ENCODE peak calls at places on chromosome 18, in nine cellular contexts. T is body of pancreas, C is stomach, R is adrenal gland, M is GM12892, S is ovary, A is spleen, V is heart left ventricle, D is H54. L is an unnamed sample.

GRCh38 chr18:78293516-78293915 is 686.1 kb upstream of the SALL3 start:
- DNase-seq in T (no peak), C (no peak), R (no peak), M (no peak), S (no peak), A (no peak), V (no peak), D (no peak), L (no peak)

GRCh38 chr18:34643982-34644381 is 66.1 kb upstream of the DTNA start:
- DNase-seq in T (no peak), C (no peak), R (no peak), M (no peak), S (no peak), A (no peak), V (no peak), D (no peak), L (no peak)

GRCh38 chr18:44458777-44459176 is 221.9 kb upstream of the SETBP1 start:
- DNase-seq in T (no peak), C (no peak), R (no peak), M (no peak), S (no peak), A (no peak), V (no peak), D (no peak), L (no peak)

GRCh38 chr18:43780782-43781340 is 503.6 kb upstream of the SYT4 start:
- DNase-seq in T (no peak), C (no peak), R (no peak), M (no peak), S (no peak), A (no peak), V (no peak), D (no peak), L (no peak)

GRCh38 chr18:11512096-11513030 is 97.0 kb upstream of the SLC35G4 start:
- DNase-seq in T (no peak), C (no peak), R (peak; percentile 25), M (no peak), S (no peak), A (no peak), V (no peak), D (no peak), L (no peak)

GRCh38 chr18:48762022-48762421 is 188.7 kb downstream of the SMAD7 start:
- DNase-seq in T (no peak), C (no peak), R (no peak), M (no peak), S (no peak), A (no peak), V (no peak), D (no peak), L (no peak)

GRCh38 chr18:44599409-44599808 is 81.3 kb upstream of the SETBP1 start:
- DNase-seq in T (peak; percentile 15), C (no peak), R (no peak), M (no peak), S (peak; percentile 19), A (no peak), V (peak; percentile 24), D (no peak), L (no peak)

GRCh38 chr18:924987-925386 is 20.3 kb downstream of the ADCYAP1 start:
- DNase-seq in T (no peak), C (no peak), R (no peak), M (no peak), S (no peak), A (no peak), V (no peak), D (no peak), L (no peak)

DNA sequence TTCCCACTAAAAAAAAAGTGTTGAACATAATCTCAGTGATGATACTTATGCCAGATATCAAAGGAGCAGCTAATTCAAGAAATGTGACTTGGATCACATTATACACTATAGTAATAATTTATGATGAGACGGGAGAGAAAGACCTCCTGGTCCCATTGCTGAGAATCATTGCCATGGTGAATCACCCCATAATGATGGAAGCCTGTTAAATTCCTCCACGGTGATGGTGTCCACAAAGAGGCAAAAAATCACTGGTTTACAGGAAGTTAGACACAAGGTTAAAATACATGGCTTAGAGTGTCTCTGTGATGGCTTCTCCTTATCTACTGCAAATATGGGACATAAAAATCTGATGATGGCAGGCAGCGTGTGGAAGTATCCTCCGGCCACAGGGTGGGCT is 210.1 kb downstream of the CDH2 start:
- DNase-seq in T (no peak), C (no peak), R (no peak), M (no peak), S (no peak), A (no peak), V (no peak), D (no peak), L (no peak)
- TF ChIP-seq POLR2A in T (no peak), C (no peak), R (no peak), M (no peak), S (no peak), A (no peak), V (no peak), D (no peak), L (no peak)

GRCh38 chr18:50331691-50332090 is 43.2 kb upstream of the SKA1 start:
- DNase-seq in T (no peak), C (no peak), R (no peak), M (no peak), S (no peak), A (no peak), V (no peak), D (no peak), L (no peak)
- TF ChIP-seq POLR2A in T (no peak), C (no peak), R (no peak), M (no peak), S (no peak), A (no peak), V (no peak), D (no peak), L (no peak)

DNA sequence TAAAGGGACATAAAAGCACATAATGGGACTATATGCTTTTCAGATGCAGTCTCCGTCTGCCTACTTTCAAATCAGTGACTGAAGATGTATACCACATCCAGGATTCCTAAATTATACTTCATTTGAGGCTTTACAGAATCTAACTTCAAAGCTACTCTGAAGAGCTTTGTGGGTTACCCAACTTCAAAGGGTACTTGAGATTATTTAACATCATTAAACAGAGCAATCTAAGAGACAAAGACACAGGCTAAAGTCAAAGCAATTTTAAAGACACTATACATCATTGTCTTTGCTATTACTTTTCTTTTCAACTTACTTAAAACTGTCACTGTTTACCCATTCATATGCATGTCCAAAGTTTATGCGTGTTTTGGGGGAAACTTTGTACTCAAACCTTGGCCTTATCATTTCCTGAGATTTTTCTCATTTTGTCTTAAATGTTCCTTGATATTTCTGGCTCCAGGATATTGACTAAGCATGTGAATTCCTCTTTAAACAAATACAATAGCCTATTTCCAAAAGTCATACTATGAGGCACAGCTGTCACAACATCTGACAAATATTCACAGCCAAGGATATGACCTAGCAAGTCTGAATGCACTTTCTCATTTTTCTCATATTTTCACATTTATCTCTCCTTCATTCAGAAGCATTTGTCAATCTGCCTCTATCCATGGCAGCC is 1985.1 kb upstream of the PIK3C3 start:
- DNase-seq in T (no peak), C (no peak), R (no peak), M (no peak), S (no peak), A (no peak), V (no peak), D (no peak), L (no peak)
- TF ChIP-seq POLR2A in T (no peak), C (no peak), R (no peak), M (no peak), S (no peak), A (no peak), V (no peak), D (no peak), L (no peak)

GRCh38 chr18:2970762-2971659 is 41.9 kb downstream of the LPIN2 start:
- DNase-seq in T (no peak), C (no peak), R (no peak), M (no peak), S (no peak), A (peak; percentile 88), V (no peak), D (no peak), L (no peak)
- TF ChIP-seq POLR2A in T (no peak), C (no peak), R (no peak), M (no peak), S (no peak), A (no peak), V (no peak), D (no peak), L (no peak)

GRCh38 chr18:58536534-58537271 is 92.2 kb downstream of the ALPK2 start:
- DNase-seq in T (no peak), C (no peak), R (no peak), M (no peak), S (no peak), A (no peak), V (no peak), D (no peak), L (no peak)
- TF ChIP-seq POLR2A in T (no peak), C (no peak), R (no peak), M (peak; percentile 60), S (no peak), A (no peak), V (no peak), D (no peak), L (no peak)

GRCh38 chr18:3665780-3666525 is 216.0 kb downstream of the TGIF1 start:
- DNase-seq in T (peak; percentile 86), C (peak; percentile 86), R (peak; percentile 77), M (peak; percentile 43), S (peak; percentile 81), A (peak; percentile 88), V (peak; percentile 81), D (peak; percentile 67), L (peak; percentile 95)

GRCh38 chr18:3667255-3668137 is 217.5 kb downstream of the TGIF1 start:
- DNase-seq in T (no peak), C (no peak), R (no peak), M (no peak), S (no peak), A (no peak), V (no peak), D (no peak), L (no peak)

GRCh38 chr18:3664563-3665178 is 214.7 kb downstream of the TGIF1 start:
- DNase-seq in T (no peak), C (no peak), R (no peak), M (no peak), S (no peak), A (no peak), V (no peak), D (no peak), L (no peak)

GRCh38 chr18:3665187-3665586 is 215.2 kb downstream of the TGIF1 start:
- DNase-seq in T (no peak), C (no peak), R (no peak), M (no peak), S (no peak), A (no peak), V (no peak), D (no peak), L (no peak)

DNA sequence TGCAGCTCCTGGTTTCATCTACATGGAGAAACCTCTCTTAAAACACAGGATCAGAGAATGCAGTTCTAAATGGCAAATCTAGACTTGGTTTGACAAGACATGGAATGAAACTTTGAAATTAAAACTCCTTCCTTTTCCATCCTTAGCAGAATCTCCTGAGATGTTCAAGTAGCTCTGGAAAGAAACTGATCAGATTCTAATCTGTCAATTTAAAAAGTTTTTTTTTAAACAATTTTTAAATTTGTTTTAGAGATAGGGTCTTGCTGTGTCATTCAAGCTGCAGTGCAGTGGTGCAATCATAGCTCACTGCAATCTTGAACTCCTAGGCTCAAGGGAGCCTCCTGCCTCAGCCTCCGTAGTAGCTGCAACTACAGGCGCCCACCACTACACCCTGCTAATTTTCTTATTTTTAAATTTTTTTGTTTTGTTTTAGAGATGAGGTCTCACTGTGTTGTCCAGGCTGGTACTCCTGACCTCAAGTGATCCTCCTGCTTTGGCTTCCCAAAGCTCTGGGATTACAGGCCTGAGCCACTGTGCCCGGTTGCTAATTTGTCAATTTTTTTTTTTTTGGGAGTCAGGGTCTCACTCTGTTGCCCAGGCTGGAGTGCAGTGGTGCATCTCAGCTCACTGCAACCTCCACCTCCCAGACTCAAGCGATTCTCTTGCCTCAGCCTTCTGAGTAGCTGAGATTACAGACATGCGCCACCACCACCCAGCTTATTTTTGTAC is 216.7 kb downstream of the TGIF1 start:
- DNase-seq in T (no peak), C (no peak), R (no peak), M (no peak), S (no peak), A (no peak), V (no peak), D (no peak), L (no peak)
- TF ChIP-seq POLR2A in T (no peak), C (no peak), R (no peak), M (no peak), S (no peak), A (no peak), V (no peak), D (no peak), L (no peak)